ENCODE peak calls at places on chromosomes 7 and 10, in eight cellular contexts. One of them, this sample, is unnamed. For H3K36me3, the result is how much of the 10 kb centered on the place peaks cover.

GRCh38 chr10:9097206-9097990 is 1042.9 kb downstream of the GATA3 start:
- DNase-seq in adrenal gland: no peak
- DNase-seq in psoas muscle: no peak
- DNase-seq in GM23248: no peak
- DNase-seq in CD8-positive, alpha-beta memory T cell: no peak
- DNase-seq in CD8-positive, alpha-beta T cell: no peak
- DNase-seq in CD4-positive, alpha-beta memory T cell: peak
- DNase-seq in ovary: no peak
- DNase-seq in this sample: no peak

GRCh38 chr10:18473424-18474110 is 177.8 kb downstream of the NSUN6 start:
- DNase-seq in GM23248: no peak
- DNase-seq in adrenal gland: peak
- DNase-seq in CD4-positive, alpha-beta memory T cell: no peak
- DNase-seq in ovary: no peak
- DNase-seq in CD8-positive, alpha-beta T cell: no peak
- DNase-seq in CD8-positive, alpha-beta memory T cell: no peak
- DNase-seq in psoas muscle: no peak
- DNase-seq in this sample: no peak

GRCh38 chr7:141200191-141201108 is 126.6 kb downstream of the TMEM178B start:
- DNase-seq in adrenal gland: no peak
- DNase-seq in CD8-positive, alpha-beta T cell: no peak
- DNase-seq in CD4-positive, alpha-beta memory T cell: no peak
- DNase-seq in psoas muscle: no peak
- DNase-seq in GM23248: no peak
- DNase-seq in ovary: no peak
- DNase-seq in CD8-positive, alpha-beta memory T cell: no peak
- DNase-seq in this sample: no peak

GRCh38 chr7:157426463-157427301 is 89.9 kb downstream of the DNAJB6 start:
- DNase-seq in psoas muscle: no peak
- DNase-seq in ovary: no peak
- DNase-seq in CD8-positive, alpha-beta memory T cell: peak
- DNase-seq in CD8-positive, alpha-beta T cell: no peak
- DNase-seq in adrenal gland: no peak
- DNase-seq in GM23248: no peak
- DNase-seq in CD4-positive, alpha-beta memory T cell: no peak
- DNase-seq in this sample: no peak

GRCh38 chr7:108114117-108114841 is 15.9 kb downstream of the LAMB4 start:
- DNase-seq in CD4-positive, alpha-beta memory T cell: no peak
- DNase-seq in adrenal gland: no peak
- DNase-seq in ovary: no peak
- DNase-seq in CD8-positive, alpha-beta memory T cell: no peak
- DNase-seq in psoas muscle: no peak
- DNase-seq in GM23248: no peak
- DNase-seq in CD8-positive, alpha-beta T cell: no peak
- DNase-seq in this sample: no peak

GRCh38 chr7:82542665-82543064 is 99.1 kb upstream of the CACNA2D1 start:
- DNase-seq in CD8-positive, alpha-beta memory T cell: no peak
- DNase-seq in ovary: no peak
- DNase-seq in GM23248: peak
- DNase-seq in CD4-positive, alpha-beta memory T cell: no peak
- DNase-seq in psoas muscle: no peak
- DNase-seq in CD8-positive, alpha-beta T cell: no peak
- DNase-seq in adrenal gland: no peak
- DNase-seq in this sample: no peak

GRCh38 chr7:155670521-155670920 is 26.1 kb downstream of the RBM33 start:
- DNase-seq in CD8-positive, alpha-beta T cell: no peak
- DNase-seq in ovary: no peak
- DNase-seq in CD8-positive, alpha-beta memory T cell: no peak
- DNase-seq in adrenal gland: no peak
- DNase-seq in GM23248: no peak
- DNase-seq in CD4-positive, alpha-beta memory T cell: no peak
- DNase-seq in psoas muscle: no peak
- DNase-seq in this sample: no peak

GRCh38 chr7:68613405-68613804 is 984.9 kb upstream of the AUTS2 start:
- DNase-seq in ovary: no peak
- DNase-seq in CD8-positive, alpha-beta memory T cell: no peak
- DNase-seq in CD4-positive, alpha-beta memory T cell: no peak
- DNase-seq in GM23248: no peak
- DNase-seq in adrenal gland: no peak
- DNase-seq in CD8-positive, alpha-beta T cell: no peak
- DNase-seq in psoas muscle: no peak
- DNase-seq in this sample: no peak

GRCh38 chr10:76723781-76724336 is 913.7 kb downstream of the KCNMA1 start:
- DNase-seq in CD8-positive, alpha-beta memory T cell: no peak
- DNase-seq in CD8-positive, alpha-beta T cell: no peak
- DNase-seq in adrenal gland: no peak
- DNase-seq in ovary: no peak
- DNase-seq in GM23248: no peak
- DNase-seq in psoas muscle: no peak
- DNase-seq in CD4-positive, alpha-beta memory T cell: no peak
- DNase-seq in this sample: no peak

GRCh38 chr7:43677864-43678263 is 51.5 kb downstream of the COA1 start:
- DNase-seq in CD8-positive, alpha-beta T cell: no peak
- DNase-seq in CD8-positive, alpha-beta memory T cell: no peak
- DNase-seq in ovary: no peak
- DNase-seq in CD4-positive, alpha-beta memory T cell: no peak
- DNase-seq in GM23248: no peak
- DNase-seq in adrenal gland: no peak
- DNase-seq in psoas muscle: no peak
- DNase-seq in this sample: no peak

GRCh38 chr10:46220872-46221538 is 65.8 kb upstream of the ANTXRL start:
- DNase-seq in CD4-positive, alpha-beta memory T cell: no peak
- DNase-seq in adrenal gland: no peak
- DNase-seq in CD8-positive, alpha-beta T cell: no peak
- DNase-seq in GM23248: peak
- DNase-seq in psoas muscle: no peak
- DNase-seq in ovary: no peak
- DNase-seq in CD8-positive, alpha-beta memory T cell: no peak
- DNase-seq in this sample: no peak

GRCh38 chr7:6446977-6447588 is 671 bp downstream of the DAGLB start:
- DNase-seq in CD8-positive, alpha-beta memory T cell: no peak
- DNase-seq in CD8-positive, alpha-beta T cell: peak
- DNase-seq in psoas muscle: peak
- DNase-seq in ovary: peak
- DNase-seq in adrenal gland: peak
- DNase-seq in GM23248: peak
- DNase-seq in CD4-positive, alpha-beta memory T cell: peak
- DNase-seq in this sample: peak

GRCh38 chr7:157566631-157567006 is 229.8 kb downstream of the DNAJB6 start:
- DNase-seq in CD8-positive, alpha-beta T cell: no peak
- DNase-seq in psoas muscle: no peak
- DNase-seq in GM23248: no peak
- DNase-seq in CD8-positive, alpha-beta memory T cell: peak
- DNase-seq in CD4-positive, alpha-beta memory T cell: no peak
- DNase-seq in adrenal gland: no peak
- DNase-seq in ovary: no peak
- DNase-seq in this sample: no peak

GRCh38 chr10:58336242-58336641 is 1.4 kb downstream of the UBE2D1 start:
- DNase-seq in CD8-positive, alpha-beta memory T cell: no peak
- DNase-seq in CD4-positive, alpha-beta memory T cell: no peak
- DNase-seq in CD8-positive, alpha-beta T cell: no peak
- DNase-seq in psoas muscle: no peak
- DNase-seq in ovary: no peak
- DNase-seq in GM23248: peak
- DNase-seq in adrenal gland: no peak
- DNase-seq in this sample: no peak

GRCh38 chr10:83607959-83608745 is 531.2 kb upstream of the GHITM start:
- DNase-seq in GM23248: no peak
- DNase-seq in psoas muscle: no peak
- DNase-seq in adrenal gland: no peak
- DNase-seq in CD8-positive, alpha-beta T cell: no peak
- DNase-seq in ovary: no peak
- DNase-seq in CD8-positive, alpha-beta memory T cell: no peak
- DNase-seq in CD4-positive, alpha-beta memory T cell: no peak
- DNase-seq in this sample: no peak

GRCh38 chr10:6522230-6522629 is 57.8 kb downstream of the PRKCQ start:
- DNase-seq in CD8-positive, alpha-beta T cell: no peak
- DNase-seq in adrenal gland: no peak
- DNase-seq in CD8-positive, alpha-beta memory T cell: no peak
- DNase-seq in GM23248: no peak
- DNase-seq in psoas muscle: no peak
- DNase-seq in ovary: no peak
- DNase-seq in CD4-positive, alpha-beta memory T cell: no peak
- DNase-seq in this sample: no peak

GRCh38 chr10:127872011-127872741 is 20.6 kb downstream of the CLRN3 start:
- DNase-seq in psoas muscle: peak
- DNase-seq in GM23248: peak
- DNase-seq in CD8-positive, alpha-beta T cell: no peak
- DNase-seq in ovary: peak
- DNase-seq in CD4-positive, alpha-beta memory T cell: no peak
- DNase-seq in adrenal gland: no peak
- DNase-seq in CD8-positive, alpha-beta memory T cell: no peak
- DNase-seq in this sample: no peak

GRCh38 chr10:122510326-122510725 is 49.0 kb downstream of the HTRA1 start:
- DNase-seq in CD8-positive, alpha-beta T cell: no peak
- DNase-seq in adrenal gland: no peak
- DNase-seq in CD8-positive, alpha-beta memory T cell: no peak
- DNase-seq in psoas muscle: no peak
- DNase-seq in CD4-positive, alpha-beta memory T cell: no peak
- DNase-seq in GM23248: no peak
- DNase-seq in ovary: no peak
- DNase-seq in this sample: no peak

GRCh38 chr10:48494611-48495010 is 110.3 kb downstream of the ARHGAP22 start:
- DNase-seq in adrenal gland: peak
- DNase-seq in ovary: no peak
- DNase-seq in GM23248: no peak
- DNase-seq in CD8-positive, alpha-beta T cell: no peak
- DNase-seq in CD8-positive, alpha-beta memory T cell: no peak
- DNase-seq in CD4-positive, alpha-beta memory T cell: no peak
- DNase-seq in psoas muscle: no peak
- DNase-seq in this sample: no peak

DNA sequence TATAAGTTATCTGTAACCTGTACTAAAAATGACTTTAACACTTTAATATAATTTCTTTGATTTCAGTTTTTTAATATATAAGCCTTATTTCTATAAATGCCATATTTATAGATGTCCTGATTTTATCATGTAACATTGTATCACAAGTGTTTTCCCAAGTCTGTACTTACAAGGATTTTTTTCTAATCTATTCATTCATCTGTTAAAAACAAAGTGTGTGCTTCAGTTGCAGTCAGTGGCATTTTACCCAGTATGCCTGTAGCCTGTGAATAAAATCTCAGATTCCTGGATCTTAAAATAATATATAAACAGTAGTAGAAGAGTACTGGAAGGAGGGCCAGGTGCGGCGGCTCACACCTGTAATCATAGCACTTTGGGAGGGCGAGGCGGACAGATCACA is 17.4 kb downstream of the PRKRIP1 start:
- DNase-seq in CD8-positive, alpha-beta memory T cell: no peak
- DNase-seq in psoas muscle: no peak
- DNase-seq in adrenal gland: no peak
- DNase-seq in ovary: no peak
- DNase-seq in CD8-positive, alpha-beta T cell: no peak
- DNase-seq in GM23248: no peak
- DNase-seq in CD4-positive, alpha-beta memory T cell: no peak
- DNase-seq in this sample: no peak
- H3K36me3 ChIP-seq in CD8-positive, alpha-beta memory T cell: under half
- H3K36me3 ChIP-seq in psoas muscle: half or more
- H3K36me3 ChIP-seq in adrenal gland: under half
- H3K36me3 ChIP-seq in ovary: under half
- H3K36me3 ChIP-seq in CD8-positive, alpha-beta T cell: under half
- H3K36me3 ChIP-seq in GM23248: under half
- H3K36me3 ChIP-seq in CD4-positive, alpha-beta memory T cell: under half
- H3K36me3 ChIP-seq in this sample: under half

GRCh38 chr7:105007298-105007697 is 6.7 kb upstream of the KMT2E start:
- DNase-seq in ovary: no peak
- DNase-seq in CD8-positive, alpha-beta T cell: no peak
- DNase-seq in psoas muscle: no peak
- DNase-seq in adrenal gland: no peak
- DNase-seq in GM23248: no peak
- DNase-seq in CD4-positive, alpha-beta memory T cell: no peak
- DNase-seq in CD8-positive, alpha-beta memory T cell: no peak
- DNase-seq in this sample: no peak
- H3K36me3 ChIP-seq in ovary: under half
- H3K36me3 ChIP-seq in CD8-positive, alpha-beta T cell: under half
- H3K36me3 ChIP-seq in psoas muscle: under half
- H3K36me3 ChIP-seq in adrenal gland: under half
- H3K36me3 ChIP-seq in GM23248: under half
- H3K36me3 ChIP-seq in CD4-positive, alpha-beta memory T cell: under half
- H3K36me3 ChIP-seq in CD8-positive, alpha-beta memory T cell: under half
- H3K36me3 ChIP-seq in this sample: under half

GRCh38 chr7:105106473-105106872 is 92.5 kb downstream of the KMT2E start:
- DNase-seq in GM23248: no peak
- DNase-seq in psoas muscle: no peak
- DNase-seq in CD4-positive, alpha-beta memory T cell: no peak
- DNase-seq in adrenal gland: no peak
- DNase-seq in CD8-positive, alpha-beta memory T cell: no peak
- DNase-seq in CD8-positive, alpha-beta T cell: no peak
- DNase-seq in ovary: no peak
- DNase-seq in this sample: no peak

GRCh38 chr7:105098863-105099515 is 85.0 kb downstream of the KMT2E start:
- DNase-seq in GM23248: peak
- DNase-seq in ovary: no peak
- DNase-seq in adrenal gland: no peak
- DNase-seq in CD4-positive, alpha-beta memory T cell: no peak
- DNase-seq in psoas muscle: no peak
- DNase-seq in CD8-positive, alpha-beta T cell: no peak
- DNase-seq in CD8-positive, alpha-beta memory T cell: no peak
- DNase-seq in this sample: no peak

GRCh38 chr7:105101864-105102263 is 87.9 kb downstream of the KMT2E start:
- DNase-seq in GM23248: no peak
- DNase-seq in CD8-positive, alpha-beta memory T cell: no peak
- DNase-seq in psoas muscle: no peak
- DNase-seq in ovary: no peak
- DNase-seq in adrenal gland: no peak
- DNase-seq in CD8-positive, alpha-beta T cell: no peak
- DNase-seq in CD4-positive, alpha-beta memory T cell: no peak
- DNase-seq in this sample: no peak

GRCh38 chr7:105107458-105107857 is 93.5 kb downstream of the KMT2E start:
- DNase-seq in CD8-positive, alpha-beta T cell: no peak
- DNase-seq in adrenal gland: no peak
- DNase-seq in GM23248: no peak
- DNase-seq in CD4-positive, alpha-beta memory T cell: no peak
- DNase-seq in psoas muscle: no peak
- DNase-seq in CD8-positive, alpha-beta memory T cell: no peak
- DNase-seq in ovary: no peak
- DNase-seq in this sample: no peak

GRCh38 chr7:105102557-105103352 is 88.8 kb downstream of the KMT2E start:
- DNase-seq in ovary: no peak
- DNase-seq in CD8-positive, alpha-beta memory T cell: no peak
- DNase-seq in psoas muscle: no peak
- DNase-seq in GM23248: no peak
- DNase-seq in CD4-positive, alpha-beta memory T cell: no peak
- DNase-seq in CD8-positive, alpha-beta T cell: no peak
- DNase-seq in adrenal gland: no peak
- DNase-seq in this sample: no peak
- H3K36me3 ChIP-seq in ovary: under half
- H3K36me3 ChIP-seq in CD8-positive, alpha-beta memory T cell: under half
- H3K36me3 ChIP-seq in psoas muscle: half or more
- H3K36me3 ChIP-seq in GM23248: half or more
- H3K36me3 ChIP-seq in CD4-positive, alpha-beta memory T cell: under half
- H3K36me3 ChIP-seq in CD8-positive, alpha-beta T cell: under half
- H3K36me3 ChIP-seq in adrenal gland: under half
- H3K36me3 ChIP-seq in this sample: half or more

DNA sequence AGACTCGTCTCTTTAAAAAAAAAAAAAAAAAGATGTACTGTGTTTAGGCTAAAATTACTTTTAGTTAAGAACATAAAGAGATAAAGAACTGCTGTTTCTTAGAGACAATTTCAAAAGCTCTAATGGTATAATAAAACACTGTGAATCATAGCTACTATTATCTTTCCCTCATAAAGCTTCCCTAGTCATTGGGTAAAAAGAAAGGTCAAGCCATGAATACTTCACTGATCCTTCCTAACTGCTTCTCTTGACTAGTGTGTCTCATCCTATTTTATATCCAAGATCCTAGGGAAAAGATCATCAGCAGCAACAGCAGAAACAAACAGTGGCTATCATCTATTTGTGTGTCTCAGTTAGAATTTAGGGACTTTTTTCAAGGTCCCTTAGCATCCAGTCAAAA is 10.5 kb downstream of the YME1L1 start:
- DNase-seq in adrenal gland: no peak
- DNase-seq in CD8-positive, alpha-beta T cell: no peak
- DNase-seq in ovary: no peak
- DNase-seq in CD4-positive, alpha-beta memory T cell: no peak
- DNase-seq in CD8-positive, alpha-beta memory T cell: no peak
- DNase-seq in psoas muscle: no peak
- DNase-seq in GM23248: peak
- DNase-seq in this sample: no peak
- H3K36me3 ChIP-seq in adrenal gland: under half
- H3K36me3 ChIP-seq in CD8-positive, alpha-beta T cell: under half
- H3K36me3 ChIP-seq in ovary: under half
- H3K36me3 ChIP-seq in CD4-positive, alpha-beta memory T cell: half or more
- H3K36me3 ChIP-seq in CD8-positive, alpha-beta memory T cell: under half
- H3K36me3 ChIP-seq in psoas muscle: half or more
- H3K36me3 ChIP-seq in GM23248: half or more
- H3K36me3 ChIP-seq in this sample: half or more